ENCODE peak calls at places on chromosomes 6 and 20, in eight cellular contexts. One of them, this sample, is unnamed.

GRCh38 chr6:116313377-116313776 is 33.6 kb upstream of the TSPYL1 start:
- DNase-seq in globus pallidus: no peak
- DNase-seq in NAMALWA: no peak
- DNase-seq in T-cell: no peak
- DNase-seq in HFFc6: peak
- DNase-seq in stimulated activated CD4-positive, alpha-beta T cell treated with anti-CD3 and anti-CD28 coated beads, Interleukin-2, amount 100 ng/mL, for 48 hours: no peak
- DNase-seq in cardiac muscle cell: peak
- DNase-seq in activated naive CD8-positive, alpha-beta T cell treated with anti-CD3 and anti-CD28 coated beads, Interleukin-2, amount 10 ng/mL, durations not matched to agents 7 days and 5 days: no peak
- DNase-seq in this sample: no peak

GRCh38 chr6:113364781-113365545 is 492.2 kb upstream of the MARCKS start:
- DNase-seq in globus pallidus: no peak
- DNase-seq in NAMALWA: no peak
- DNase-seq in T-cell: no peak
- DNase-seq in HFFc6: peak
- DNase-seq in stimulated activated CD4-positive, alpha-beta T cell treated with anti-CD3 and anti-CD28 coated beads, Interleukin-2, amount 100 ng/mL, for 48 hours: no peak
- DNase-seq in cardiac muscle cell: no peak
- DNase-seq in activated naive CD8-positive, alpha-beta T cell treated with anti-CD3 and anti-CD28 coated beads, Interleukin-2, amount 10 ng/mL, durations not matched to agents 7 days and 5 days: no peak
- DNase-seq in this sample: no peak

GRCh38 chr6:149054559-149055194 is 262.8 kb upstream of the TAB2 start:
- DNase-seq in globus pallidus: no peak
- DNase-seq in NAMALWA: no peak
- DNase-seq in T-cell: no peak
- DNase-seq in HFFc6: no peak
- DNase-seq in stimulated activated CD4-positive, alpha-beta T cell treated with anti-CD3 and anti-CD28 coated beads, Interleukin-2, amount 100 ng/mL, for 48 hours: no peak
- DNase-seq in cardiac muscle cell: no peak
- DNase-seq in activated naive CD8-positive, alpha-beta T cell treated with anti-CD3 and anti-CD28 coated beads, Interleukin-2, amount 10 ng/mL, durations not matched to agents 7 days and 5 days: no peak
- DNase-seq in this sample: no peak

GRCh38 chr6:136753624-136754023 is 38.7 kb downstream of the MAP3K5 start:
- DNase-seq in globus pallidus: no peak
- DNase-seq in NAMALWA: no peak
- DNase-seq in T-cell: peak
- DNase-seq in HFFc6: no peak
- DNase-seq in stimulated activated CD4-positive, alpha-beta T cell treated with anti-CD3 and anti-CD28 coated beads, Interleukin-2, amount 100 ng/mL, for 48 hours: peak
- DNase-seq in cardiac muscle cell: no peak
- DNase-seq in activated naive CD8-positive, alpha-beta T cell treated with anti-CD3 and anti-CD28 coated beads, Interleukin-2, amount 10 ng/mL, durations not matched to agents 7 days and 5 days: peak
- DNase-seq in this sample: no peak

GRCh38 chr6:15504581-15505350 is 158.1 kb downstream of the DTNBP1 start:
- DNase-seq in globus pallidus: peak
- DNase-seq in NAMALWA: no peak
- DNase-seq in T-cell: no peak
- DNase-seq in HFFc6: peak
- DNase-seq in stimulated activated CD4-positive, alpha-beta T cell treated with anti-CD3 and anti-CD28 coated beads, Interleukin-2, amount 100 ng/mL, for 48 hours: no peak
- DNase-seq in cardiac muscle cell: peak
- DNase-seq in activated naive CD8-positive, alpha-beta T cell treated with anti-CD3 and anti-CD28 coated beads, Interleukin-2, amount 10 ng/mL, durations not matched to agents 7 days and 5 days: peak
- DNase-seq in this sample: no peak

GRCh38 chr6:158422629-158423238 is 110.5 kb downstream of the TULP4 start:
- DNase-seq in globus pallidus: no peak
- DNase-seq in NAMALWA: no peak
- DNase-seq in T-cell: no peak
- DNase-seq in HFFc6: no peak
- DNase-seq in stimulated activated CD4-positive, alpha-beta T cell treated with anti-CD3 and anti-CD28 coated beads, Interleukin-2, amount 100 ng/mL, for 48 hours: no peak
- DNase-seq in cardiac muscle cell: no peak
- DNase-seq in activated naive CD8-positive, alpha-beta T cell treated with anti-CD3 and anti-CD28 coated beads, Interleukin-2, amount 10 ng/mL, durations not matched to agents 7 days and 5 days: no peak
- DNase-seq in this sample: no peak

GRCh38 chr20:3766381-3766780 is 1.2 kb downstream of the ADISSP start:
- DNase-seq in globus pallidus: no peak
- DNase-seq in NAMALWA: no peak
- DNase-seq in T-cell: no peak
- DNase-seq in HFFc6: no peak
- DNase-seq in stimulated activated CD4-positive, alpha-beta T cell treated with anti-CD3 and anti-CD28 coated beads, Interleukin-2, amount 100 ng/mL, for 48 hours: no peak
- DNase-seq in cardiac muscle cell: no peak
- DNase-seq in activated naive CD8-positive, alpha-beta T cell treated with anti-CD3 and anti-CD28 coated beads, Interleukin-2, amount 10 ng/mL, durations not matched to agents 7 days and 5 days: no peak
- DNase-seq in this sample: no peak

GRCh38 chr20:41643504-41643938 is 25.3 kb upstream of the CHD6 start:
- DNase-seq in globus pallidus: no peak
- DNase-seq in NAMALWA: no peak
- DNase-seq in T-cell: no peak
- DNase-seq in HFFc6: peak
- DNase-seq in stimulated activated CD4-positive, alpha-beta T cell treated with anti-CD3 and anti-CD28 coated beads, Interleukin-2, amount 100 ng/mL, for 48 hours: no peak
- DNase-seq in cardiac muscle cell: peak
- DNase-seq in activated naive CD8-positive, alpha-beta T cell treated with anti-CD3 and anti-CD28 coated beads, Interleukin-2, amount 10 ng/mL, durations not matched to agents 7 days and 5 days: no peak
- DNase-seq in this sample: no peak

GRCh38 chr6:133787122-133787521 is 101.8 kb upstream of the TCF21 start:
- DNase-seq in globus pallidus: no peak
- DNase-seq in NAMALWA: no peak
- DNase-seq in T-cell: no peak
- DNase-seq in HFFc6: no peak
- DNase-seq in stimulated activated CD4-positive, alpha-beta T cell treated with anti-CD3 and anti-CD28 coated beads, Interleukin-2, amount 100 ng/mL, for 48 hours: no peak
- DNase-seq in cardiac muscle cell: no peak
- DNase-seq in activated naive CD8-positive, alpha-beta T cell treated with anti-CD3 and anti-CD28 coated beads, Interleukin-2, amount 10 ng/mL, durations not matched to agents 7 days and 5 days: no peak
- DNase-seq in this sample: no peak

GRCh38 chr6:44110966-44111365 is 16.3 kb downstream of the MRPL14 start:
- DNase-seq in globus pallidus: no peak
- DNase-seq in NAMALWA: no peak
- DNase-seq in T-cell: no peak
- DNase-seq in HFFc6: no peak
- DNase-seq in stimulated activated CD4-positive, alpha-beta T cell treated with anti-CD3 and anti-CD28 coated beads, Interleukin-2, amount 100 ng/mL, for 48 hours: no peak
- DNase-seq in cardiac muscle cell: no peak
- DNase-seq in activated naive CD8-positive, alpha-beta T cell treated with anti-CD3 and anti-CD28 coated beads, Interleukin-2, amount 10 ng/mL, durations not matched to agents 7 days and 5 days: no peak
- DNase-seq in this sample: no peak

GRCh38 chr20:33569290-33570094 is 79.6 kb downstream of the CBFA2T2 start:
- DNase-seq in globus pallidus: no peak
- DNase-seq in NAMALWA: no peak
- DNase-seq in T-cell: no peak
- DNase-seq in HFFc6: no peak
- DNase-seq in stimulated activated CD4-positive, alpha-beta T cell treated with anti-CD3 and anti-CD28 coated beads, Interleukin-2, amount 100 ng/mL, for 48 hours: no peak
- DNase-seq in cardiac muscle cell: no peak
- DNase-seq in activated naive CD8-positive, alpha-beta T cell treated with anti-CD3 and anti-CD28 coated beads, Interleukin-2, amount 10 ng/mL, durations not matched to agents 7 days and 5 days: no peak
- DNase-seq in this sample: no peak

GRCh38 chr6:137216106-137216505 is 3.1 kb downstream of the IFNGR1 start:
- DNase-seq in globus pallidus: no peak
- DNase-seq in NAMALWA: no peak
- DNase-seq in T-cell: no peak
- DNase-seq in HFFc6: peak
- DNase-seq in stimulated activated CD4-positive, alpha-beta T cell treated with anti-CD3 and anti-CD28 coated beads, Interleukin-2, amount 100 ng/mL, for 48 hours: no peak
- DNase-seq in cardiac muscle cell: no peak
- DNase-seq in activated naive CD8-positive, alpha-beta T cell treated with anti-CD3 and anti-CD28 coated beads, Interleukin-2, amount 10 ng/mL, durations not matched to agents 7 days and 5 days: no peak
- DNase-seq in this sample: no peak

GRCh38 chr20:18006684-18007083 is 37.9 kb downstream of the MGME1 start:
- DNase-seq in globus pallidus: no peak
- DNase-seq in NAMALWA: no peak
- DNase-seq in T-cell: no peak
- DNase-seq in HFFc6: no peak
- DNase-seq in stimulated activated CD4-positive, alpha-beta T cell treated with anti-CD3 and anti-CD28 coated beads, Interleukin-2, amount 100 ng/mL, for 48 hours: no peak
- DNase-seq in cardiac muscle cell: no peak
- DNase-seq in activated naive CD8-positive, alpha-beta T cell treated with anti-CD3 and anti-CD28 coated beads, Interleukin-2, amount 10 ng/mL, durations not matched to agents 7 days and 5 days: no peak
- DNase-seq in this sample: no peak

GRCh38 chr6:13427838-13428527 is 59.4 kb downstream of the GFOD1 start:
- DNase-seq in globus pallidus: no peak
- DNase-seq in NAMALWA: peak
- DNase-seq in T-cell: peak
- DNase-seq in HFFc6: no peak
- DNase-seq in stimulated activated CD4-positive, alpha-beta T cell treated with anti-CD3 and anti-CD28 coated beads, Interleukin-2, amount 100 ng/mL, for 48 hours: peak
- DNase-seq in cardiac muscle cell: no peak
- DNase-seq in activated naive CD8-positive, alpha-beta T cell treated with anti-CD3 and anti-CD28 coated beads, Interleukin-2, amount 10 ng/mL, durations not matched to agents 7 days and 5 days: peak
- DNase-seq in this sample: no peak

GRCh38 chr20:1943267-1944002 is 48.2 kb downstream of the SIRPA start:
- DNase-seq in globus pallidus: no peak
- DNase-seq in NAMALWA: no peak
- DNase-seq in T-cell: no peak
- DNase-seq in HFFc6: no peak
- DNase-seq in stimulated activated CD4-positive, alpha-beta T cell treated with anti-CD3 and anti-CD28 coated beads, Interleukin-2, amount 100 ng/mL, for 48 hours: no peak
- DNase-seq in cardiac muscle cell: no peak
- DNase-seq in activated naive CD8-positive, alpha-beta T cell treated with anti-CD3 and anti-CD28 coated beads, Interleukin-2, amount 10 ng/mL, durations not matched to agents 7 days and 5 days: no peak
- DNase-seq in this sample: no peak

This sample was measured in neural crest cell.